ENCODE peak calls at places on chromosomes 16 and 17, in ten cellular contexts. One of them, this sample, is unnamed.

GRCh38 chr17:69501591-69502468 is 87.3 kb downstream of the MAP2K6 start:
- DNase-seq in astrocyte of the spinal cord: peak
- DNase-seq in brain microvascular endothelial cell: no peak
- DNase-seq in AG04449: no peak
- DNase-seq in epithelial cell of proximal tubule: peak
- DNase-seq in breast epithelium: peak
- DNase-seq in CD8-positive, alpha-beta T cell: no peak
- DNase-seq in mucosa of descending colon: peak
- DNase-seq in cardiac muscle cell: peak
- DNase-seq in prostate gland: peak
- DNase-seq in this sample: no peak

GRCh38 chr17:80950466-80951120 is 41.0 kb upstream of the CHMP6 start:
- DNase-seq in AG04449: no peak
- DNase-seq in astrocyte of the spinal cord: no peak
- DNase-seq in prostate gland: no peak
- DNase-seq in CD8-positive, alpha-beta T cell: no peak
- DNase-seq in breast epithelium: no peak
- DNase-seq in brain microvascular endothelial cell: no peak
- DNase-seq in cardiac muscle cell: no peak
- DNase-seq in mucosa of descending colon: no peak
- DNase-seq in epithelial cell of proximal tubule: no peak
- DNase-seq in this sample: no peak

GRCh38 chr17:57363998-57364645 is 107.8 kb downstream of the MSI2 start:
- DNase-seq in CD8-positive, alpha-beta T cell: no peak
- DNase-seq in mucosa of descending colon: no peak
- DNase-seq in epithelial cell of proximal tubule: no peak
- DNase-seq in astrocyte of the spinal cord: peak
- DNase-seq in brain microvascular endothelial cell: no peak
- DNase-seq in AG04449: no peak
- DNase-seq in breast epithelium: no peak
- DNase-seq in prostate gland: no peak
- DNase-seq in cardiac muscle cell: no peak
- DNase-seq in this sample: no peak

GRCh38 chr17:66540131-66540781 is 237.8 kb downstream of the PRKCA start:
- DNase-seq in brain microvascular endothelial cell: peak
- DNase-seq in CD8-positive, alpha-beta T cell: no peak
- DNase-seq in AG04449: no peak
- DNase-seq in cardiac muscle cell: peak
- DNase-seq in prostate gland: no peak
- DNase-seq in astrocyte of the spinal cord: peak
- DNase-seq in epithelial cell of proximal tubule: no peak
- DNase-seq in mucosa of descending colon: peak
- DNase-seq in breast epithelium: peak
- DNase-seq in this sample: no peak

GRCh38 chr16:13510425-13511151 is 409.4 kb upstream of the ERCC4 start:
- DNase-seq in breast epithelium: no peak
- DNase-seq in astrocyte of the spinal cord: no peak
- DNase-seq in cardiac muscle cell: no peak
- DNase-seq in AG04449: no peak
- DNase-seq in epithelial cell of proximal tubule: no peak
- DNase-seq in CD8-positive, alpha-beta T cell: no peak
- DNase-seq in brain microvascular endothelial cell: no peak
- DNase-seq in prostate gland: no peak
- DNase-seq in mucosa of descending colon: no peak
- DNase-seq in this sample: no peak

GRCh38 chr17:28737770-28738679 is 5.8 kb upstream of the TRAF4 start:
- DNase-seq in cardiac muscle cell: no peak
- DNase-seq in mucosa of descending colon: peak
- DNase-seq in breast epithelium: no peak
- DNase-seq in epithelial cell of proximal tubule: no peak
- DNase-seq in astrocyte of the spinal cord: no peak
- DNase-seq in AG04449: no peak
- DNase-seq in CD8-positive, alpha-beta T cell: no peak
- DNase-seq in brain microvascular endothelial cell: no peak
- DNase-seq in prostate gland: no peak
- DNase-seq in this sample: no peak

GRCh38 chr16:3690991-3691720 is 26.2 kb downstream of the TRAP1 start:
- DNase-seq in CD8-positive, alpha-beta T cell: no peak
- DNase-seq in breast epithelium: no peak
- DNase-seq in brain microvascular endothelial cell: peak
- DNase-seq in prostate gland: no peak
- DNase-seq in AG04449: no peak
- DNase-seq in astrocyte of the spinal cord: peak
- DNase-seq in cardiac muscle cell: no peak
- DNase-seq in epithelial cell of proximal tubule: no peak
- DNase-seq in mucosa of descending colon: peak
- DNase-seq in this sample: no peak

GRCh38 chr17:3870871-3871306 is 22.0 kb downstream of the CAMKK1 start:
- DNase-seq in astrocyte of the spinal cord: no peak
- DNase-seq in epithelial cell of proximal tubule: no peak
- DNase-seq in prostate gland: no peak
- DNase-seq in mucosa of descending colon: peak
- DNase-seq in brain microvascular endothelial cell: no peak
- DNase-seq in AG04449: no peak
- DNase-seq in CD8-positive, alpha-beta T cell: no peak
- DNase-seq in cardiac muscle cell: peak
- DNase-seq in breast epithelium: no peak
- DNase-seq in this sample: no peak

GRCh38 chr16:18979936-18980335 is 3.8 kb upstream of the TMC7 start:
- DNase-seq in epithelial cell of proximal tubule: no peak
- DNase-seq in CD8-positive, alpha-beta T cell: no peak
- DNase-seq in astrocyte of the spinal cord: no peak
- DNase-seq in mucosa of descending colon: no peak
- DNase-seq in cardiac muscle cell: no peak
- DNase-seq in breast epithelium: no peak
- DNase-seq in AG04449: no peak
- DNase-seq in brain microvascular endothelial cell: no peak
- DNase-seq in prostate gland: no peak
- DNase-seq in this sample: no peak

GRCh38 chr16:18984425-18985005 is 781 bp downstream of the TMC7 start:
- DNase-seq in prostate gland: no peak
- DNase-seq in cardiac muscle cell: no peak
- DNase-seq in astrocyte of the spinal cord: no peak
- DNase-seq in brain microvascular endothelial cell: no peak
- DNase-seq in breast epithelium: no peak
- DNase-seq in AG04449: no peak
- DNase-seq in CD8-positive, alpha-beta T cell: no peak
- DNase-seq in epithelial cell of proximal tubule: no peak
- DNase-seq in mucosa of descending colon: no peak
- DNase-seq in this sample: no peak

DNA sequence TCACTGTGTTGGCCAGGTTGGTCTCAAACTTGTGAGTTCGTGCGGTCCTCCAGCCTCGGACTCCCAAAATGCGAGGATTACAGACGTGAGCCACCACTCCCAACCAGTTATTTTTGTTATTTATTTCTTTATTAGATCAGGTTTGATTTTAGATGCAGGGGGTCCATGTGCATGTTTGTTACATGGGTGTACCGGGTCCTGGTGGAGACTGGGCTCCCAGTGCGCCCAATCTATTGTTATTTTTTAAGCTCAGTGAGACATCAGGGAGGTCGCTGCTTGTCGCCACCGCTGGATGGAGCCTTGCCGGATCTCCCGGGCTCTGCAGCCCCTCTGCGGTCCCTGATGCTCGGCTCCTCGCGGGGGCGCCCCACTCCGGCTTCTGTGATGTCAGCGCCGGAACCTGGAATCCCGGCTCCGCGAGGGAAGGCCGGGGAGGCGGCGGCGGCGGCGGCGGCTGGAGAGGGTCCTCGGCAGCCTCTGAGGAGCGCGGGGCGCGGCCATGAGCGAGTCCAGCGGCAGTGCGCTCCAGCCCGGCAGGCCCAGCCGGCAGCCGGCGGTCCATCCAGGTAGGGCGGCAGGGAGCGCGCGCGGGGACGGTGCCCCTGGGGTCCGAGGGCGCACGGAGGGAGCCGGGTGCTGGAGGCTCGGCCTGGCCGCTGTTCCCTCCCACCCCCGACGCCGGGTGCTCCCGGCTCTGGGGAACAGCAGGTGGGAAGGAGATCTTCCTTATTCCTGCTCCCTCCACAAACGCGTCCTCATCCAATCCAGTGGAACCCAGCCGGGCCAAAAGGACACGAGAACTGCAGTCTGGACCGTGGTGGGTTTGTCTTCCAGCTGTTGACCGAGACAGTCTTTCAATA is at the start of gene TMC7:
- DNase-seq in mucosa of descending colon: peak
- DNase-seq in prostate gland: peak
- DNase-seq in cardiac muscle cell: peak
- DNase-seq in breast epithelium: peak
- DNase-seq in brain microvascular endothelial cell: peak
- DNase-seq in AG04449: no peak
- DNase-seq in CD8-positive, alpha-beta T cell: no peak
- DNase-seq in epithelial cell of proximal tubule: no peak
- DNase-seq in astrocyte of the spinal cord: peak
- DNase-seq in this sample: no peak
- H3K4me3 ChIP-seq in mucosa of descending colon: peak
- H3K4me3 ChIP-seq in prostate gland: peak
- H3K4me3 ChIP-seq in cardiac muscle cell: peak
- H3K4me3 ChIP-seq in breast epithelium: peak
- H3K4me3 ChIP-seq in brain microvascular endothelial cell: peak
- H3K4me3 ChIP-seq in AG04449: peak
- H3K4me3 ChIP-seq in CD8-positive, alpha-beta T cell: no peak
- H3K4me3 ChIP-seq in epithelial cell of proximal tubule: peak
- H3K4me3 ChIP-seq in astrocyte of the spinal cord: peak
- H3K4me3 ChIP-seq in this sample: peak

GRCh38 chr16:66911801-66912200 is 6.9 kb downstream of the CDH16 start:
- DNase-seq in brain microvascular endothelial cell: no peak
- DNase-seq in AG04449: no peak
- DNase-seq in prostate gland: no peak
- DNase-seq in cardiac muscle cell: no peak
- DNase-seq in astrocyte of the spinal cord: no peak
- DNase-seq in mucosa of descending colon: no peak
- DNase-seq in epithelial cell of proximal tubule: no peak
- DNase-seq in breast epithelium: no peak
- DNase-seq in CD8-positive, alpha-beta T cell: no peak
- DNase-seq in this sample: no peak

GRCh38 chr16:66914541-66914940 is 4.1 kb downstream of the CDH16 start:
- DNase-seq in breast epithelium: no peak
- DNase-seq in epithelial cell of proximal tubule: no peak
- DNase-seq in prostate gland: no peak
- DNase-seq in mucosa of descending colon: no peak
- DNase-seq in astrocyte of the spinal cord: no peak
- DNase-seq in cardiac muscle cell: no peak
- DNase-seq in brain microvascular endothelial cell: no peak
- DNase-seq in AG04449: no peak
- DNase-seq in CD8-positive, alpha-beta T cell: no peak
- DNase-seq in this sample: no peak

GRCh38 chr16:66915041-66915440 is 3.6 kb downstream of the CDH16 start:
- DNase-seq in CD8-positive, alpha-beta T cell: no peak
- DNase-seq in breast epithelium: no peak
- DNase-seq in astrocyte of the spinal cord: no peak
- DNase-seq in epithelial cell of proximal tubule: no peak
- DNase-seq in brain microvascular endothelial cell: no peak
- DNase-seq in mucosa of descending colon: no peak
- DNase-seq in prostate gland: no peak
- DNase-seq in cardiac muscle cell: no peak
- DNase-seq in AG04449: no peak
- DNase-seq in this sample: no peak

GRCh38 chr16:66913711-66914110 is 5.0 kb downstream of the CDH16 start:
- DNase-seq in prostate gland: no peak
- DNase-seq in CD8-positive, alpha-beta T cell: no peak
- DNase-seq in epithelial cell of proximal tubule: no peak
- DNase-seq in mucosa of descending colon: no peak
- DNase-seq in astrocyte of the spinal cord: no peak
- DNase-seq in AG04449: no peak
- DNase-seq in breast epithelium: no peak
- DNase-seq in cardiac muscle cell: no peak
- DNase-seq in brain microvascular endothelial cell: no peak
- DNase-seq in this sample: no peak

DNA sequence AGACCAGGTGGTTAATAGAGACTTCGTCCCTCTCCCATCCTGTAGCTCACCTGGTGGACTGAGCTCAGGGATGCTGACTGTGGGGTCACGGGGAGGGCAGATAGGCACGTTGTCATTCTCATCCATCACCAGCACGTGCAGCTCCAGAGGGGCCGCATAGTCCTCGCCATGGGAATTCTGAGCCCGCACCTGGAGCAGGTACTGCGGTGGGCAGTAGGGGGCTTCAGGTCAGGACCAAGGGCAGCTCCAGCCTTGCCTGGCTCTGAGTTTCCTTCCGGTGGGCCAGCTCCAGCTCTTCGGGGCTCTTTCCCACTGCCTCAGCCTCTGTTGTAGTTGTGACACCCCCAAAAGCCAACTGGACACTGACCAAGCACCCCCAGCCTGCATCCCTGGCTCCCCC is 5.6 kb downstream of the CDH16 start:
- DNase-seq in cardiac muscle cell: no peak
- DNase-seq in prostate gland: no peak
- DNase-seq in astrocyte of the spinal cord: no peak
- DNase-seq in AG04449: no peak
- DNase-seq in epithelial cell of proximal tubule: no peak
- DNase-seq in brain microvascular endothelial cell: no peak
- DNase-seq in breast epithelium: no peak
- DNase-seq in CD8-positive, alpha-beta T cell: no peak
- DNase-seq in mucosa of descending colon: no peak
- DNase-seq in this sample: no peak
- TF ChIP-seq CTCF in cardiac muscle cell: no peak
- TF ChIP-seq CTCF in prostate gland: no peak
- TF ChIP-seq CTCF in astrocyte of the spinal cord: no peak
- TF ChIP-seq CTCF in AG04449: no peak
- TF ChIP-seq CTCF in epithelial cell of proximal tubule: no peak
- TF ChIP-seq CTCF in brain microvascular endothelial cell: no peak
- TF ChIP-seq CTCF in breast epithelium: no peak
- TF ChIP-seq CTCF in CD8-positive, alpha-beta T cell: no peak
- TF ChIP-seq CTCF in mucosa of descending colon: no peak
- TF ChIP-seq CTCF in this sample: no peak

GRCh38 chr17:38742431-38743308 is 5.5 kb downstream of the PCGF2 start:
- DNase-seq in epithelial cell of proximal tubule: no peak
- DNase-seq in AG04449: no peak
- DNase-seq in CD8-positive, alpha-beta T cell: no peak
- DNase-seq in astrocyte of the spinal cord: peak
- DNase-seq in cardiac muscle cell: peak
- DNase-seq in brain microvascular endothelial cell: peak
- DNase-seq in breast epithelium: no peak
- DNase-seq in mucosa of descending colon: peak
- DNase-seq in prostate gland: no peak
- DNase-seq in this sample: no peak
- H3K4me3 ChIP-seq in epithelial cell of proximal tubule: no peak
- H3K4me3 ChIP-seq in AG04449: no peak
- H3K4me3 ChIP-seq in CD8-positive, alpha-beta T cell: no peak
- H3K4me3 ChIP-seq in astrocyte of the spinal cord: no peak
- H3K4me3 ChIP-seq in cardiac muscle cell: no peak
- H3K4me3 ChIP-seq in brain microvascular endothelial cell: no peak
- H3K4me3 ChIP-seq in breast epithelium: no peak
- H3K4me3 ChIP-seq in mucosa of descending colon: no peak
- H3K4me3 ChIP-seq in prostate gland: no peak
- H3K4me3 ChIP-seq in this sample: no peak

DNA sequence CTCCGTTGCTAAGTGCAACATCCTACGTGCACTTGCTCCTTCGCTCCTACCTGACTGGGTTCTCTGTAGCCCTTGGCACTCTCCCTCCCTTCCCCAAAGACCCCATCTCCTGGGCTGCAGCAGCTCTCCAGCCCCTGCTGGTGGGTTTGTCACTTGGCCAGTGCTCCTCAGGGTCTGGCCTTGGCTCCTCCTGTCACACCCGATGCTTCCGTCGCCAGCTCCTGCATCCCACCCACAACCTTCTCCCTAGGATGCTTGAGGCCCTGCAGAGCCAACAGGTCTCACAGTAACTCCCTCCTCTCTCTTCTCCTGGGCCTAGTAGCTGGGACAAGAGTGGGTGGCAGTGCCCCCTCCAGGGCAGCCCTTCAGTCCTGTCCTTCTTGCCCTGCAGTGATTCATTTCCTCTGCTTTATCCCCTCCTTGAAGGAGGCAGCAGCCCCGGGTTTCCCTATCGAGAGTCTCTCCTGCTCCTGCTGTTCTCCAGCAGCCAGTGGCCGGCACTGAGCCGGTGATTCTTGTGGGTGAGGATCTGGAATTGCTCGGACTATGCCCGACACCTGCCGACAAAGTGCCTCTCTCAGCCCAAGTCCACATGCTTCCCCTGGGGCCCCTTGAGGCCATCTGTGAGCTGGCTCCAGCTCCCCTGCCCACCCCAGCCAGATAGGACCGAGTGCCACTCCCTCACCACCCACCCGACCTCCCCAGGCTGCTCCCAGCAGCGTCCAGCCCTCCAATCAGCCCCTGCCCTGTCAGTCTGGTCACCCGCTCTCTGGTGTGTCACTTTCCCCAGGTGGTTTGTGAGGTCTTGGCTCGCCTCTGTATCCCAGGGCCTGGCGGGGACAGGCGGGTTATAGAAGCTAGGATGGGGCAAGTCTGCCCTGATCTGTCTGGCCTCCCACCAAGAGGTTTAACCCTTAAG is 3.8 kb downstream of the LITAFD start:
- DNase-seq in prostate gland: no peak
- DNase-seq in cardiac muscle cell: peak
- DNase-seq in CD8-positive, alpha-beta T cell: no peak
- DNase-seq in mucosa of descending colon: no peak
- DNase-seq in AG04449: no peak
- DNase-seq in brain microvascular endothelial cell: no peak
- DNase-seq in breast epithelium: no peak
- DNase-seq in astrocyte of the spinal cord: peak
- DNase-seq in epithelial cell of proximal tubule: no peak
- DNase-seq in this sample: no peak
- TF ChIP-seq CTCF in prostate gland: no peak
- TF ChIP-seq CTCF in cardiac muscle cell: peak
- TF ChIP-seq CTCF in CD8-positive, alpha-beta T cell: no peak
- TF ChIP-seq CTCF in mucosa of descending colon: no peak
- TF ChIP-seq CTCF in AG04449: peak
- TF ChIP-seq CTCF in brain microvascular endothelial cell: peak
- TF ChIP-seq CTCF in breast epithelium: no peak
- TF ChIP-seq CTCF in astrocyte of the spinal cord: peak
- TF ChIP-seq CTCF in epithelial cell of proximal tubule: peak
- TF ChIP-seq CTCF in this sample: no peak

This sample was measured in esophagus squamous epithelium.